ENCODE peak calls at places on chromosomes 3 and 15, in eight cellular contexts. C, I, E, L, G, X, U and V are unnamed samples.

GRCh38 chr15:29140475-29141172 is 129.0 kb downstream of the NSMCE3 start:
- DNase-seq in U (no peak), C (no peak), L (no peak), X (no peak), I (no peak), E (no peak), G (no peak), V (no peak)

GRCh38 chr3:15241341-15241740 is 35.3 kb downstream of the CAPN7 start:
- DNase-seq in G (no peak), L (peak), X (no peak), C (no peak), E (no peak), I (peak), U (no peak), V (peak)

GRCh38 chr3:74267583-74268184 is 346.8 kb downstream of the CNTN3 start:
- DNase-seq in L (no peak), E (peak), I (peak), C (peak), U (peak), G (no peak), X (peak), V (peak)

GRCh38 chr3:185150561-185150960 is 2.3 kb downstream of the C3orf70 start:
- DNase-seq in U (no peak), X (no peak), C (no peak), L (no peak), E (no peak), G (no peak), I (no peak), V (no peak)

GRCh38 chr3:84987709-84988504 is 29.1 kb downstream of the CADM2 start:
- DNase-seq in X (no peak), G (no peak), U (no peak), I (no peak), C (no peak), L (no peak), E (no peak), V (peak)

GRCh38 chr3:21237638-21238037 is 513.4 kb downstream of the ZNF385D start:
- DNase-seq in U (peak), X (no peak), E (no peak), L (no peak), G (no peak), I (no peak), C (no peak), V (peak)

GRCh38 chr3:158103956-158104338 is 2.3 kb downstream of the SHOX2 start:
- DNase-seq in I (no peak), X (no peak), G (no peak), L (peak), U (no peak), E (no peak), C (no peak), V (no peak)

GRCh38 chr3:11930084-11930483 is 74.1 kb upstream of the SYN2 start:
- DNase-seq in X (no peak), E (no peak), G (no peak), I (no peak), U (no peak), L (no peak), C (no peak), V (no peak)

GRCh38 chr15:61011576-61012336 is 217.3 kb downstream of the RORA start:
- DNase-seq in U (no peak), I (no peak), L (no peak), E (no peak), C (no peak), G (no peak), X (no peak), V (no peak)

GRCh38 chr15:80698636-80699035 is 3.5 kb downstream of the ABHD17C start:
- DNase-seq in I (peak), L (no peak), E (no peak), U (peak), C (no peak), G (no peak), X (no peak), V (no peak)

GRCh38 chr3:125207507-125207906 is 5.0 kb downstream of the SLC12A8 start:
- DNase-seq in U (no peak), E (no peak), G (no peak), I (no peak), X (no peak), L (no peak), C (no peak), V (no peak)

GRCh38 chr15:82132742-82133141 is 86.9 kb upstream of the MEX3B start:
- DNase-seq in C (peak), U (peak), X (no peak), L (no peak), G (no peak), E (no peak), I (peak), V (peak)

GRCh38 chr3:43286886-43287301 is 554 bp downstream of the SNRK start:
- DNase-seq in L (peak), X (no peak), I (peak), U (peak), E (no peak), C (peak), G (no peak), V (no peak)

GRCh38 chr3:8660271-8660731 is 15.7 kb upstream of the SSUH2 start:
- DNase-seq in G (no peak), C (no peak), L (no peak), U (peak), E (no peak), X (no peak), I (no peak), V (peak)

GRCh38 chr3:70989174-70989573 is 594.4 kb downstream of the FOXP1 start:
- DNase-seq in C (no peak), X (no peak), U (peak), I (peak), E (no peak), G (no peak), L (no peak), V (peak)

GRCh38 chr3:119541547-119541946 is 17.9 kb downstream of the CD80 start:
- DNase-seq in C (no peak), U (no peak), E (no peak), L (no peak), I (no peak), X (no peak), G (no peak), V (no peak)

GRCh38 chr3:25142609-25143355 is 285.3 kb upstream of the RARB start:
- DNase-seq in G (no peak), C (no peak), U (no peak), L (no peak), I (no peak), E (no peak), X (no peak), V (no peak)

GRCh38 chr3:278300-279064 is 81.9 kb downstream of the CHL1 start:
- DNase-seq in L (no peak), G (no peak), X (no peak), E (no peak), U (no peak), C (no peak), I (no peak), V (no peak)

GRCh38 chr15:82178061-82178460 is 84.5 kb downstream of the EFL1 start:
- DNase-seq in E (no peak), U (peak), I (peak), C (peak), X (no peak), G (no peak), L (no peak), V (peak)

GRCh38 chr3:170477395-170477794 is 58.7 kb downstream of the CLDN11 start:
- DNase-seq in X (no peak), E (no peak), G (no peak), U (no peak), I (peak), L (no peak), C (peak), V (peak)

GRCh38 chr3:126439346-126439967 is 36.2 kb downstream of the ZXDC start:
- DNase-seq in G (no peak), I (no peak), U (no peak), X (no peak), L (peak), E (no peak), C (no peak), V (no peak)

GRCh38 chr3:159929181-159929893 is 59.3 kb upstream of the IL12A start:
- DNase-seq in L (peak), I (peak), C (peak), G (no peak), U (peak), X (peak), E (no peak), V (peak)

GRCh38 chr3:161454615-161455014 is 42.0 kb upstream of the OTOL1 start:
- DNase-seq in G (no peak), X (no peak), U (no peak), E (no peak), C (no peak), I (no peak), L (no peak), V (no peak)

GRCh38 chr3:142622447-142622846 is 26.3 kb downstream of the PLS1 start:
- DNase-seq in U (no peak), C (no peak), X (no peak), L (no peak), I (no peak), G (no peak), E (no peak), V (no peak)

GRCh38 chr3:17832021-17832420 is 89.6 kb upstream of the TBC1D5 start:
- DNase-seq in U (peak), X (no peak), C (no peak), G (no peak), I (no peak), L (no peak), E (no peak), V (no peak)